ENCODE peak calls at places on chromosomes 4 and X, in eight cellular contexts. One of them, this sample, is unnamed.

GRCh38 chrX:12988797-12989196 is 13.9 kb downstream of the TMSB4X start:
- DNase-seq in uterus: no peak
- DNase-seq in CD8-positive, alpha-beta T cell: no peak
- DNase-seq in astrocyte of the cerebellum: no peak
- DNase-seq in breast epithelium: peak
- DNase-seq in fibroblast of lung: peak
- DNase-seq in brain microvascular endothelial cell: peak
- DNase-seq in A549: peak
- DNase-seq in this sample: peak

GRCh38 chr4:78926825-78927224 is 12.4 kb downstream of the PAQR3 start:
- DNase-seq in uterus: no peak
- DNase-seq in CD8-positive, alpha-beta T cell: no peak
- DNase-seq in astrocyte of the cerebellum: no peak
- DNase-seq in breast epithelium: no peak
- DNase-seq in fibroblast of lung: no peak
- DNase-seq in brain microvascular endothelial cell: no peak
- DNase-seq in A549: no peak
- DNase-seq in this sample: no peak

GRCh38 chr4:80201326-80202151 is 4.2 kb downstream of the PRDM8 start:
- DNase-seq in uterus: peak
- DNase-seq in CD8-positive, alpha-beta T cell: peak
- DNase-seq in astrocyte of the cerebellum: no peak
- DNase-seq in breast epithelium: no peak
- DNase-seq in fibroblast of lung: peak
- DNase-seq in brain microvascular endothelial cell: no peak
- DNase-seq in A549: no peak
- DNase-seq in this sample: peak

GRCh38 chr4:162422312-162422711 is 258.5 kb upstream of the FSTL5 start:
- DNase-seq in uterus: no peak
- DNase-seq in CD8-positive, alpha-beta T cell: no peak
- DNase-seq in astrocyte of the cerebellum: no peak
- DNase-seq in breast epithelium: no peak
- DNase-seq in fibroblast of lung: no peak
- DNase-seq in brain microvascular endothelial cell: no peak
- DNase-seq in A549: no peak
- DNase-seq in this sample: no peak

GRCh38 chr4:40990202-40990898 is 224.0 kb downstream of the APBB2 start:
- DNase-seq in uterus: no peak
- DNase-seq in CD8-positive, alpha-beta T cell: no peak
- DNase-seq in astrocyte of the cerebellum: peak
- DNase-seq in breast epithelium: no peak
- DNase-seq in fibroblast of lung: peak
- DNase-seq in brain microvascular endothelial cell: peak
- DNase-seq in A549: peak
- DNase-seq in this sample: peak

GRCh38 chrX:103157511-103158316 is 57.2 kb upstream of the BEX4 start:
- DNase-seq in uterus: no peak
- DNase-seq in CD8-positive, alpha-beta T cell: peak
- DNase-seq in astrocyte of the cerebellum: peak
- DNase-seq in breast epithelium: no peak
- DNase-seq in fibroblast of lung: peak
- DNase-seq in brain microvascular endothelial cell: peak
- DNase-seq in A549: peak
- DNase-seq in this sample: peak

GRCh38 chrX:108270280-108270679 is 167.9 kb downstream of the COL4A6 start:
- DNase-seq in uterus: no peak
- DNase-seq in CD8-positive, alpha-beta T cell: no peak
- DNase-seq in astrocyte of the cerebellum: no peak
- DNase-seq in breast epithelium: no peak
- DNase-seq in fibroblast of lung: no peak
- DNase-seq in brain microvascular endothelial cell: no peak
- DNase-seq in A549: no peak
- DNase-seq in this sample: no peak

GRCh38 chr4:76232681-76233080 is 18.8 kb upstream of the FAM47E start:
- DNase-seq in uterus: no peak
- DNase-seq in CD8-positive, alpha-beta T cell: no peak
- DNase-seq in astrocyte of the cerebellum: no peak
- DNase-seq in breast epithelium: no peak
- DNase-seq in fibroblast of lung: no peak
- DNase-seq in brain microvascular endothelial cell: no peak
- DNase-seq in A549: no peak
- DNase-seq in this sample: no peak

GRCh38 chr4:38254825-38255224 is 294.6 kb downstream of the PTTG2 start:
- DNase-seq in uterus: no peak
- DNase-seq in CD8-positive, alpha-beta T cell: no peak
- DNase-seq in astrocyte of the cerebellum: no peak
- DNase-seq in breast epithelium: no peak
- DNase-seq in fibroblast of lung: no peak
- DNase-seq in brain microvascular endothelial cell: no peak
- DNase-seq in A549: no peak
- DNase-seq in this sample: no peak

GRCh38 chrX:87679849-87680248 is 162.2 kb downstream of the KLHL4 start:
- DNase-seq in uterus: no peak
- DNase-seq in CD8-positive, alpha-beta T cell: no peak
- DNase-seq in astrocyte of the cerebellum: no peak
- DNase-seq in breast epithelium: no peak
- DNase-seq in fibroblast of lung: no peak
- DNase-seq in brain microvascular endothelial cell: no peak
- DNase-seq in A549: no peak
- DNase-seq in this sample: no peak

GRCh38 chr4:76147454-76148141 is 599 bp downstream of the NUP54 start:
- DNase-seq in uterus: peak
- DNase-seq in CD8-positive, alpha-beta T cell: peak
- DNase-seq in astrocyte of the cerebellum: peak
- DNase-seq in breast epithelium: peak
- DNase-seq in fibroblast of lung: peak
- DNase-seq in brain microvascular endothelial cell: peak
- DNase-seq in A549: peak
- DNase-seq in this sample: peak

GRCh38 chr4:40058854-40059253 is 2.2 kb downstream of the N4BP2 start:
- DNase-seq in uterus: no peak
- DNase-seq in CD8-positive, alpha-beta T cell: no peak
- DNase-seq in astrocyte of the cerebellum: no peak
- DNase-seq in breast epithelium: no peak
- DNase-seq in fibroblast of lung: no peak
- DNase-seq in brain microvascular endothelial cell: no peak
- DNase-seq in A549: no peak
- DNase-seq in this sample: no peak

GRCh38 chrX:154813801-154814200 is 8.5 kb upstream of the MPP1 start:
- DNase-seq in uterus: no peak
- DNase-seq in CD8-positive, alpha-beta T cell: no peak
- DNase-seq in astrocyte of the cerebellum: no peak
- DNase-seq in breast epithelium: no peak
- DNase-seq in fibroblast of lung: no peak
- DNase-seq in brain microvascular endothelial cell: no peak
- DNase-seq in A549: no peak
- DNase-seq in this sample: no peak

GRCh38 chr4:15875663-15876460 is 62.7 kb downstream of the FGFBP1 start:
- DNase-seq in uterus: no peak
- DNase-seq in CD8-positive, alpha-beta T cell: no peak
- DNase-seq in astrocyte of the cerebellum: no peak
- DNase-seq in breast epithelium: no peak
- DNase-seq in fibroblast of lung: no peak
- DNase-seq in brain microvascular endothelial cell: no peak
- DNase-seq in A549: no peak
- DNase-seq in this sample: no peak

GRCh38 chr4:15870079-15870478 is 68.5 kb downstream of the FGFBP1 start:
- DNase-seq in uterus: no peak
- DNase-seq in CD8-positive, alpha-beta T cell: no peak
- DNase-seq in astrocyte of the cerebellum: no peak
- DNase-seq in breast epithelium: no peak
- DNase-seq in fibroblast of lung: no peak
- DNase-seq in brain microvascular endothelial cell: no peak
- DNase-seq in A549: no peak
- DNase-seq in this sample: no peak

GRCh38 chr4:15874671-15875070 is 63.9 kb downstream of the FGFBP1 start:
- DNase-seq in uterus: no peak
- DNase-seq in CD8-positive, alpha-beta T cell: no peak
- DNase-seq in astrocyte of the cerebellum: no peak
- DNase-seq in breast epithelium: no peak
- DNase-seq in fibroblast of lung: no peak
- DNase-seq in brain microvascular endothelial cell: no peak
- DNase-seq in A549: no peak
- DNase-seq in this sample: no peak

GRCh38 chr4:15870921-15871664 is 67.4 kb downstream of the FGFBP1 start:
- DNase-seq in uterus: no peak
- DNase-seq in CD8-positive, alpha-beta T cell: no peak
- DNase-seq in astrocyte of the cerebellum: no peak
- DNase-seq in breast epithelium: no peak
- DNase-seq in fibroblast of lung: no peak
- DNase-seq in brain microvascular endothelial cell: no peak
- DNase-seq in A549: no peak
- DNase-seq in this sample: no peak

GRCh38 chr4:15873117-15873516 is 65.4 kb downstream of the FGFBP1 start:
- DNase-seq in uterus: no peak
- DNase-seq in CD8-positive, alpha-beta T cell: no peak
- DNase-seq in astrocyte of the cerebellum: no peak
- DNase-seq in breast epithelium: no peak
- DNase-seq in fibroblast of lung: no peak
- DNase-seq in brain microvascular endothelial cell: no peak
- DNase-seq in A549: no peak
- DNase-seq in this sample: no peak
- TF ChIP-seq CTCF in uterus: no peak
- TF ChIP-seq CTCF in CD8-positive, alpha-beta T cell: no peak
- TF ChIP-seq CTCF in astrocyte of the cerebellum: no peak
- TF ChIP-seq CTCF in breast epithelium: no peak
- TF ChIP-seq CTCF in fibroblast of lung: no peak
- TF ChIP-seq CTCF in brain microvascular endothelial cell: no peak
- TF ChIP-seq CTCF in A549: no peak
- TF ChIP-seq CTCF in this sample: no peak

GRCh38 chr4:48138511-48138910 is 4.5 kb upstream of the TXK start:
- DNase-seq in uterus: no peak
- DNase-seq in CD8-positive, alpha-beta T cell: no peak
- DNase-seq in astrocyte of the cerebellum: no peak
- DNase-seq in breast epithelium: no peak
- DNase-seq in fibroblast of lung: no peak
- DNase-seq in brain microvascular endothelial cell: no peak
- DNase-seq in A549: no peak
- DNase-seq in this sample: no peak

GRCh38 chr4:48141048-48141447 is 7.0 kb upstream of the TXK start:
- DNase-seq in uterus: no peak
- DNase-seq in CD8-positive, alpha-beta T cell: no peak
- DNase-seq in astrocyte of the cerebellum: peak
- DNase-seq in breast epithelium: no peak
- DNase-seq in fibroblast of lung: peak
- DNase-seq in brain microvascular endothelial cell: no peak
- DNase-seq in A549: peak
- DNase-seq in this sample: peak

GRCh38 chr4:48137766-48138349 is 3.8 kb upstream of the TXK start:
- DNase-seq in uterus: no peak
- DNase-seq in CD8-positive, alpha-beta T cell: no peak
- DNase-seq in astrocyte of the cerebellum: no peak
- DNase-seq in breast epithelium: no peak
- DNase-seq in fibroblast of lung: no peak
- DNase-seq in brain microvascular endothelial cell: no peak
- DNase-seq in A549: no peak
- DNase-seq in this sample: no peak

GRCh38 chr4:48139688-48140087 is 5.6 kb upstream of the TXK start:
- DNase-seq in uterus: no peak
- DNase-seq in CD8-positive, alpha-beta T cell: peak
- DNase-seq in astrocyte of the cerebellum: no peak
- DNase-seq in breast epithelium: no peak
- DNase-seq in fibroblast of lung: no peak
- DNase-seq in brain microvascular endothelial cell: no peak
- DNase-seq in A549: no peak
- DNase-seq in this sample: no peak

DNA sequence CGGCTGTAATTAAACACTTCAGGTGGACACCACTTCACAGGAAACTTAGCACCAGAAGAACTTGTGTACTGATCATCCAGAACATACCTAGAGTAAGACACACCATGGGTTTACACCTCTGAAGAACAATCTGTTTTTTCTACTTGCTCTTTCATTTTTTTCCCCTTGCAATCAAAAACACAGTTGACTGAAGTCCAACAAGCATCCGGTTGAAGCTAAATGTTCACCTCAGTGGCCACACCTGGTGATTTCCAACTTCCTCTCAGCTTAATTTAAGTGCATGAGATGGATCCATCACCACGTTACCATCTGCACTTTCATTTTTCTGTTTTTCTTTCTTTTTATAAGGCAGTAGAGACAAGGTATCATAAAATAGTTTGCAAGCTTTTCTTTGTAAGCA is 4.9 kb upstream of the TXK start:
- DNase-seq in uterus: no peak
- DNase-seq in CD8-positive, alpha-beta T cell: peak
- DNase-seq in astrocyte of the cerebellum: no peak
- DNase-seq in breast epithelium: no peak
- DNase-seq in fibroblast of lung: no peak
- DNase-seq in brain microvascular endothelial cell: no peak
- DNase-seq in A549: no peak
- DNase-seq in this sample: no peak
- H3K4me3 ChIP-seq in uterus: no peak
- H3K4me3 ChIP-seq in CD8-positive, alpha-beta T cell: peak
- H3K4me3 ChIP-seq in astrocyte of the cerebellum: no peak
- H3K4me3 ChIP-seq in breast epithelium: no peak
- H3K4me3 ChIP-seq in fibroblast of lung: no peak
- H3K4me3 ChIP-seq in brain microvascular endothelial cell: no peak
- H3K4me3 ChIP-seq in A549: no peak
- H3K4me3 ChIP-seq in this sample: no peak

DNA sequence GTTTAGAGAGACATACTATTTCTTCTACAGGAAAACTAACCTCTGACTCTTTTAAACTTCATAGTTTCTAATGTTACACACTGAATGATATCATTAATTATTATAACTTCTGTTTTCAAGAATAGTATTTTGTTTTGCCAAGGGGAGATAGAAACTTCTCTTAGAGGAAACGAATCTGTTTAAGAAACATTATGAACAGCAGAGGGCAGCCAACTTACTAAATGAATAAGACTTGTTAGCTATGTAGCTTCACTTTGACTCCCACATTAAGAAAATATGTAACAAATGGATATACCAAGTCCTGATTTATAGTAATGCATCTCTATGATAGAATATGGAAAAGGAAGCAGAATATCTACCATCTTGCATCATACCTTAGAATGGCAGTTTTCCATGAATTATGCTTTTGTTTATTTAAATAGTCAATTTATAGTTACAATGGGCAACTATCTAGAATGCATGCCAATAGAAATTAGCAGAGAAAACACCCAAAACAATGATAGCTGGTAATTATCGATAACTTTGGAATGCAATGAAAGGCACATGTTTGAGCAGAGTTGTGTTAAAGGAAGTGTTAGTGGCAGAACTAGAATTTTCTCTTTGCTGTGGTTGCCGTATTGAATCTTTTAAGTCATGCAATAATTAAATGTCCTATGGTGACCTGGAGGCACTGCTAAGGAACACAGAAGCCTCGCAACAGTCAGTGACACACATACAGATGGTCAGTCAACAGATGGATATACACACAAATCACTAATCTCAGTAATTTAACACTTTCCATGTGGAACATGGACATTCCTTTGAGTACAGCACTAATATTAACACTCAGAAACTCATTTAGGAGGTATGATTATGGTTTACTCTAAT is 105.7 kb upstream of the PDLIM3 start:
- DNase-seq in uterus: no peak
- DNase-seq in CD8-positive, alpha-beta T cell: no peak
- DNase-seq in astrocyte of the cerebellum: peak
- DNase-seq in breast epithelium: no peak
- DNase-seq in fibroblast of lung: peak
- DNase-seq in brain microvascular endothelial cell: peak
- DNase-seq in A549: peak
- DNase-seq in this sample: peak
- TF ChIP-seq CTCF in uterus: peak
- TF ChIP-seq CTCF in CD8-positive, alpha-beta T cell: no peak
- TF ChIP-seq CTCF in astrocyte of the cerebellum: peak
- TF ChIP-seq CTCF in breast epithelium: peak
- TF ChIP-seq CTCF in fibroblast of lung: peak
- TF ChIP-seq CTCF in brain microvascular endothelial cell: peak
- TF ChIP-seq CTCF in A549: peak
- TF ChIP-seq CTCF in this sample: peak

GRCh38 chr4:99863804-99864203 is 30.4 kb downstream of the LAMTOR3 start:
- DNase-seq in uterus: peak
- DNase-seq in CD8-positive, alpha-beta T cell: no peak
- DNase-seq in astrocyte of the cerebellum: no peak
- DNase-seq in breast epithelium: no peak
- DNase-seq in fibroblast of lung: peak
- DNase-seq in brain microvascular endothelial cell: peak
- DNase-seq in A549: no peak
- DNase-seq in this sample: peak
- H3K4me3 ChIP-seq in uterus: no peak
- H3K4me3 ChIP-seq in CD8-positive, alpha-beta T cell: no peak
- H3K4me3 ChIP-seq in astrocyte of the cerebellum: no peak
- H3K4me3 ChIP-seq in breast epithelium: no peak
- H3K4me3 ChIP-seq in fibroblast of lung: no peak
- H3K4me3 ChIP-seq in brain microvascular endothelial cell: no peak
- H3K4me3 ChIP-seq in A549: no peak
- H3K4me3 ChIP-seq in this sample: no peak